ENCODE peak calls at places on chromosomes 11 and 22, in ten cellular contexts. X is GM12891; R is BJ; I is lung microvascular endothelial cell; P is GM18507; K is stimulated activated CD8-positive, alpha-beta memory T cell treated with anti-CD3 and anti-CD28 coated beads, Interleukin-2, amount 100 ng/mL, for 48 hours; Y is cardiac muscle cell; L is head of caudate nucleus; H is stimulated activated CD4-positive, alpha-beta T cell treated with anti-CD3 and anti-CD28 coated beads, Interleukin-2, amount 100 ng/mL, for 48 hours; S is GF-D8. D is an unnamed sample.
A peak's percentile ranks its signal among the peaks of the same experiment; 100 is the strongest.

GRCh38 chr11:105232021-105232420 is 92.5 kb upstream of the CARD18 start:
- DNase-seq in R (no peak), Y (no peak), H (no peak), P (no peak), L (no peak), I (no peak), K (no peak), S (no peak), X (no peak), D (no peak)

GRCh38 chr22:30044369-30044768 is 35.9 kb upstream of the HORMAD2 start:
- DNase-seq in L (no peak), I (peak; percentile 90), S (no peak), H (no peak), P (no peak), R (peak; percentile 74), X (no peak), Y (no peak), K (no peak), D (no peak)

GRCh38 chr11:15720460-15720859 is 605.7 kb downstream of the INSC start:
- DNase-seq in X (no peak), Y (no peak), R (no peak), S (no peak), L (no peak), I (peak; percentile 6), P (no peak), H (no peak), K (no peak), D (no peak)

GRCh38 chr11:110566577-110566976 is 136.8 kb downstream of the FDX1 start:
- DNase-seq in R (no peak), X (no peak), S (no peak), H (no peak), K (no peak), Y (no peak), P (no peak), L (no peak), I (no peak), D (no peak)

GRCh38 chr22:32411388-32411787 is 659 bp downstream of the RTCB start:
- DNase-seq in I (peak; percentile 37), X (no peak), H (peak; percentile 5), L (no peak), S (no peak), R (peak; percentile 2), Y (no peak), K (no peak), P (no peak), D (no peak)

GRCh38 chr11:63802637-63803414 is 10.4 kb upstream of the SPINDOC start:
- DNase-seq in X (no peak), L (no peak), P (no peak), I (no peak), S (no peak), H (no peak), K (no peak), Y (no peak), R (no peak), D (no peak)

GRCh38 chr11:115939726-115940421 is 435.7 kb upstream of the CADM1 start:
- DNase-seq in K (no peak), R (no peak), S (no peak), X (no peak), H (no peak), I (no peak), Y (no peak), L (no peak), P (no peak), D (no peak)

GRCh38 chr22:31876156-31877035 is 67.9 kb upstream of the YWHAH start:
- DNase-seq in L (no peak), P (no peak), X (no peak), Y (no peak), R (peak; percentile 18), K (no peak), H (no peak), I (no peak), S (no peak), D (peak; percentile 65)

GRCh38 chr11:115154355-115154736 is 349.9 kb downstream of the CADM1 start:
- DNase-seq in R (no peak), H (no peak), Y (no peak), X (no peak), I (no peak), L (no peak), S (no peak), P (no peak), K (no peak), D (no peak)

GRCh38 chr22:47129902-47130301 is 367.5 kb downstream of the TBC1D22A start:
- DNase-seq in X (no peak), I (no peak), L (peak; percentile 78), P (no peak), H (no peak), K (no peak), S (no peak), Y (no peak), R (no peak), D (no peak)

GRCh38 chr11:124656759-124657627 is 16.5 kb downstream of the SIAE start:
- DNase-seq in S (no peak), P (no peak), K (no peak), X (no peak), I (no peak), R (no peak), H (no peak), Y (peak; percentile 37), L (peak; percentile 69), D (no peak)